ENCODE peak calls at places on chromosomes 2 and 18, in four cellular contexts. H, A, K and B are unnamed samples.

GRCh38 chr2:65064728-65065552 is 8.7 kb downstream of the CEP68 start:
- DNase-seq in H (peak; percentile 50), K (peak; percentile 56), A (peak; percentile 83), B (peak; percentile 68)

GRCh38 chr2:17877811-17878221 is 651 bp upstream of the KCNS3 start:
- DNase-seq in A (no peak), H (no peak), K (peak; percentile 24), B (peak; percentile 23)

GRCh38 chr2:99808801-99809200 is 319.0 kb upstream of the REV1 start:
- DNase-seq in H (no peak), K (no peak), A (no peak), B (no peak)

GRCh38 chr2:241003830-241004564 is 5.6 kb downstream of the SNED1 start:
- DNase-seq in K (no peak), H (no peak), A (peak; percentile 29), B (no peak)

GRCh38 chr2:157228946-157229345 is 28.6 kb upstream of the GALNT5 start:
- DNase-seq in K (no peak), A (no peak), H (no peak), B (no peak)

GRCh38 chr2:228180126-228181097 is 1.1 kb downstream of the SPHKAP start:
- DNase-seq in H (no peak), A (no peak), K (no peak), B (no peak)

GRCh38 chr2:178804791-178805190 is 2.4 kb downstream of the TTN start:
- DNase-seq in K (no peak), A (no peak), H (no peak), B (no peak)

GRCh38 chr18:79393626-79394401 is 1.9 kb upstream of the NFATC1 start:
- DNase-seq in K (no peak), A (peak; percentile 97), H (peak; percentile 89), B (peak; percentile 89)

GRCh38 chr2:216644846-216645635 is 11.8 kb downstream of the IGFBP2 start:
- DNase-seq in A (no peak), K (no peak), H (no peak), B (no peak)

GRCh38 chr2:112485849-112486248 is 3.9 kb downstream of the TTL start:
- DNase-seq in K (no peak), H (no peak), A (no peak), B (no peak)

GRCh38 chr2:168641636-168642035 is 160.8 kb upstream of the NOSTRIN start:
- DNase-seq in H (no peak), A (no peak), K (no peak), B (no peak)

GRCh38 chr2:226862623-226863022 is 26.8 kb downstream of the RHBDD1 start:
- DNase-seq in A (no peak), K (peak; percentile 11), H (no peak), B (no peak)

GRCh38 chr2:219446101-219446504 is 11.5 kb downstream of the SPEG start:
- DNase-seq in K (no peak), A (peak; percentile 89), H (no peak), B (no peak)

GRCh38 chr2:10236571-10237391 is 65.9 kb upstream of the HPCAL1 start:
- DNase-seq in H (no peak), A (peak; percentile 49), K (no peak), B (no peak)

GRCh38 chr2:107932483-107932882 is 53.8 kb upstream of the SLC5A7 start:
- DNase-seq in H (no peak), K (no peak), A (no peak), B (no peak)

GRCh38 chr2:99725810-99726209 is 236.0 kb upstream of the REV1 start:
- DNase-seq in K (no peak), A (no peak), H (no peak), B (no peak)

GRCh38 chr18:47775961-47776360 is 154.5 kb downstream of the SMAD2 start:
- DNase-seq in H (no peak), K (no peak), A (no peak), B (no peak)

GRCh38 chr2:226661789-226662545 is 137.7 kb downstream of the IRS1 start:
- DNase-seq in H (no peak), K (no peak), A (peak; percentile 70), B (no peak)

GRCh38 chr2:206423147-206423546 is 20.2 kb upstream of the ADAM23 start:
- DNase-seq in H (no peak), K (no peak), A (no peak), B (no peak)

GRCh38 chr2:40302751-40303150 is 149.1 kb downstream of the SLC8A1 start:
- DNase-seq in A (no peak), H (no peak), K (no peak), B (no peak)

DNA sequence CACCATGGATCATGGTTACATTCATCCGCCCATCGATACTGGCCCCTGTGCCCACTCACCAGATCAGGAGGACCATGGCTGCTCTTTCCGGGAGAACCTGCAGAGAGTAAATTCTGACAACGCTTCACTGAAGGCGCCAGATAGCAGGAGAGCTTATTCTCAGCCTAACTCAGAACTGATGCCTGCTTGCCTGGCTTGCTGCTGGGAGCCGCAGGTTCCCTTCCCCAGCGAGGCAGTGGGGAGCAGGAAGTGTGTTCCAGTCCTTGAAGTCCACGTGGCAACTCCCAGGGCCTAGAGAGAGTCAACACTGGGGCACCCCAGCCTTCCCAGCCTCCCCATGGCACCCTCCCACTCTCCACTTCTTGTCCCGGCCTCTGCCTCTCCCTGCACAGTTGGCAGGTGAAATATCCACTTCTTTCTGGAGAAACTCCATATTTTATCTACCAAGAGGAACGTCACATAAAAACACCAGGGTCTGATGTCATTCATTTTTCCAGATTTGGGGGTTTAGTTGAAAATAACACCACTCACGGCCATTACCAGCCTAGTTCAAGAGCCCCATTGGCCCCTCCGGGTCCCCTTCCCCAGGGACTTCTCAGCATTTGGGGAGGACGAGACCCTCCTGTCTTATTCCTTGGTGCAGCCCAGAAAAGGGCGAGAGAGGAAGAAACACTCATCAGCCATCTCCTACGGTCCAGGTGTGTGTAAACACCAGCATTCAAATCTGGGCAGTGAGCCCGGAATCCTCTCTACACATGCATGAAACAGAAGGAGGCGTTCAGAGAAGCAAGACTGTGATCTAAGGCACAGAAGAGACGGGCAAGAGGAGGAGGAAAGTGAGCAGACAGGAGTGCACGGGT is 3.5 kb upstream of the TUBB6 start:
- DNase-seq in K (no peak), A (peak; percentile 34), H (peak; percentile 46), B (peak; percentile 85)
- TF ChIP-seq POLR2A in K (no peak), A (no peak), H (no peak), B (no peak)

GRCh38 chr2:62704654-62705006 is 883 bp upstream of the EHBP1 start:
- DNase-seq in H (no peak), A (no peak), K (no peak), B (no peak)

DNA sequence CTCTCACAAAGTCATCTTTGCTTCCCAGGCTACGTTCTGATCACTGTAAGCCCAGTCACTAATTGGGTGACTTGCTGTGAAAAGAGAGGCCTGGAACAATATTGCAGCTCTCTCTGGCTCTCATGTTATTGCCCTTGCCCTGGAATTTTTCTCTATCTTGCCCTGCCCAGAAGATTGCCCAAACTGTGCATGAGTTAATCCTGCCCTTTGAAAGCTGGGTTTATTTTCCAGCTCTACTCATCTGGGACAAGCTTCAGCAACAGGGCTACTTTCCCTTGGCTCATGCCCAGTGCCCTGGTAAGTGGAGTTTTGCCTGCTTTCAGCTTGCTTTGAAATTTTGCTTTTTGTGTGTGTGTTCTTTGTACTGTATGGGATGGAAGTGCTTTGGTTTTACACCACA is 6.9 kb upstream of the EHBP1 start:
- DNase-seq in K (no peak), H (no peak), A (no peak), B (no peak)
- TF ChIP-seq POLR2A in K (no peak), H (no peak), A (no peak), B (no peak)

GRCh38 chr2:73253901-73254300 is 19.8 kb downstream of the CCT7 start:
- DNase-seq in H (no peak), K (no peak), A (no peak), B (peak; percentile 52)
- TF ChIP-seq POLR2A in H (no peak), K (no peak), A (no peak), B (no peak)

GRCh38 chr2:213284105-213285090 is at the start of gene SPAG16:
- DNase-seq in K (peak; percentile 84), H (peak; percentile 90), A (peak; percentile 98), B (peak; percentile 93)
- TF ChIP-seq POLR2A in K (peak; percentile 57), H (no peak), A (no peak), B (no peak)

GRCh38 chr2:238594796-238595749 is 168.3 kb downstream of the ASB1 start:
- DNase-seq in H (no peak), K (no peak), A (no peak), B (no peak)

GRCh38 chr2:238595750-238596570 is 169.2 kb downstream of the ASB1 start:
- DNase-seq in A (no peak), K (no peak), H (no peak), B (peak; percentile 85)

GRCh38 chr2:238597638-238598528 is 171.2 kb downstream of the ASB1 start:
- DNase-seq in H (no peak), A (no peak), K (no peak), B (no peak)

GRCh38 chr2:238598802-238599530 is 172.2 kb downstream of the ASB1 start:
- DNase-seq in K (no peak), A (no peak), H (no peak), B (no peak)

GRCh38 chr2:238596571-238597551 is 170.1 kb downstream of the ASB1 start:
- DNase-seq in H (peak; percentile 87), A (peak; percentile 93), K (no peak), B (peak; percentile 60)
- TF ChIP-seq POLR2A in H (no peak), A (no peak), K (no peak), B (no peak)

GRCh38 chr2:171433763-171434670 is at the start of the genes DCAF17 and METTL8:
- DNase-seq in H (peak; percentile 91), K (peak; percentile 82), A (peak; percentile 97), B (peak; percentile 99)
- TF ChIP-seq POLR2A in H (no peak), K (peak; percentile 86), A (no peak), B (no peak)

GRCh38 chr2:62456721-62457539 is 49.1 kb downstream of the TMEM17 start:
- DNase-seq in K (peak; percentile 84), A (peak; percentile 85), H (no peak), B (peak; percentile 94)
- TF ChIP-seq POLR2A in K (no peak), A (no peak), H (no peak), B (no peak)

DNA sequence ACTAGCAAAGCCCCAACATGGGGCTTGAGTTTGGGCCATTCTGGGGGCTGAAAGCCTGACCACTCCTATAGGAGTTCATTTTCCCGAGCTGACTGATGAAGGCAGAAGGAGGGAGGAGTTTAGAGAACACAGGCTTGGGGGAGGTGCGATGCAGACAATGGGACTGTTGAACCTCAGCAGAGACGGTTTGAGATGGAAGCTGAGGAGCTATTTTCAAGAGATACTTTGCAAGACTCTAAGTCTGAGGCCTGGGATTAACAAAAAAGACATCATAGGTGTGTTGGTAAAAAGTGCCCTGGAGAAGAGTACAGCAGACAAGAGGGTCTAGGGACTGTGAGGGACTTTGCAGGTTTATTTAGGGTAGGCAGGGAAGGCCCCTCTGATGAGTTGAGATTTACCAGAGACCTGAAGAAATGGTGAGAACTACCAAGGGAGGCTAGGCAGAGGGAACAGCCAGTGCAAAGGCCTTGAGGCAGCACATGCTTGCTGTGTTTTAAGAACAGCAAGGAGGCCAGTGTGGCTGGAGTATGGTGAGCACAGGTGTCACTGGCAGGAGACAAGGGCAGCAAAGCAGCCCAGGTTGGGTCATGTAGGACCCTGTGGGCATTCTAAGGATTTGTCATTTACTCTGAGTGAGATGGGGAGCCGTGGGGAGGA is 31.6 kb downstream of the PCBP1 start:
- DNase-seq in H (no peak), K (no peak), A (no peak), B (no peak)
- TF ChIP-seq POLR2A in H (no peak), K (no peak), A (no peak), B (no peak)